ENCODE peak calls at places on chromosomes 13 and 19, in five cellular contexts. W, B, J, O and D are unnamed samples.

GRCh38 chr13:50425772-50426171 is 410.5 kb downstream of the KCNRG start:
- DNase-seq in B (peak), J (no peak), W (no peak), O (no peak), D (no peak)

GRCh38 chr13:29336356-29336755 is 259.1 kb downstream of the SLC7A1 start:
- DNase-seq in W (no peak), O (no peak), J (no peak), B (no peak), D (no peak)

GRCh38 chr19:42028304-42029216 is 34.5 kb upstream of the ATP1A3 start:
- DNase-seq in O (no peak), B (no peak), W (no peak), J (no peak), D (no peak)

GRCh38 chr13:86020350-86021002 is 221.3 kb upstream of the SLITRK6 start:
- DNase-seq in W (no peak), J (no peak), O (no peak), B (no peak), D (no peak)

GRCh38 chr13:80577951-80578670 is 237.2 kb upstream of the SPRY2 start:
- DNase-seq in B (no peak), J (no peak), O (no peak), W (peak), D (no peak)

GRCh38 chr19:34306213-34306661 is 51.9 kb downstream of the GARRE1 start:
- DNase-seq in J (no peak), O (no peak), W (no peak), B (no peak), D (no peak)

GRCh38 chr19:6105444-6105843 is 4.9 kb downstream of the RFX2 start:
- DNase-seq in W (no peak), B (no peak), O (no peak), J (no peak), D (no peak)

GRCh38 chr13:77697208-77698103 is at the start of gene SLAIN1:
- DNase-seq in O (no peak), J (peak), W (peak), B (peak), D (peak)

GRCh38 chr13:73695325-73695724 is 438.9 kb downstream of the KLF12 start:
- DNase-seq in W (no peak), O (no peak), B (no peak), J (no peak), D (no peak)

GRCh38 chr19:46571495-46571894 is 29.6 kb upstream of the CALM3 start:
- DNase-seq in O (no peak), B (peak), W (no peak), J (no peak), D (no peak)

GRCh38 chr13:52968074-52968700 is 60.4 kb upstream of the OLFM4 start:
- DNase-seq in B (peak), W (peak), O (peak), J (peak), D (peak)

GRCh38 chr19:38975214-38975860 is at the start of gene FBXO17:
- DNase-seq in B (no peak), O (no peak), W (peak), J (no peak), D (peak)

DNA sequence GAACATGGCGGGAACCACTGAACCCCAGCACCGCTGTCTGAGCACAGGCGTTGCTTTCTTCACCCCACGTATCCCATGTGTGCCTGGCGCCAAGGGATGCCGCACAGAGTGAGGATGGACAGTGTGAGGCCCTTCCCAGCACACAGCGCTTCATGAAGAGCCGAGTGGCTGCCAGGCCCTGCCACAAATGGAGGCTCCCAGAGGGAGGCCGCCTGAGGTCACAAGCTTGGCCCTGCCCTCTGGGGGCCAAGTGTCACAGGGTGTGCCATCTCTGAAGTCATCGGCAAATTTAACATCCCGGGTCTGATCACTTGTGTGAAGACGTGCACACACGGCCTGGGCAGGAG is 24.4 kb downstream of the MPND start:
- DNase-seq in J (no peak), O (no peak), W (no peak), B (no peak), D (no peak)
- TF ChIP-seq CTCF in J (no peak), O (no peak), W (no peak), B (no peak), D (no peak)

GRCh38 chr19:4266253-4267000 is 12.6 kb upstream of the SHD start:
- DNase-seq in O (no peak), W (no peak), J (no peak), B (no peak), D (no peak)

GRCh38 chr19:4267101-4267900 is 11.8 kb upstream of the SHD start:
- DNase-seq in B (peak), J (peak), O (no peak), W (peak), D (peak)

GRCh38 chr19:4267901-4268815 is 10.9 kb upstream of the SHD start:
- DNase-seq in B (no peak), J (no peak), O (no peak), W (no peak), D (no peak)

GRCh38 chr19:4272894-4273293 is 6.2 kb upstream of the SHD start:
- DNase-seq in O (no peak), B (no peak), W (no peak), J (no peak), D (no peak)

DNA sequence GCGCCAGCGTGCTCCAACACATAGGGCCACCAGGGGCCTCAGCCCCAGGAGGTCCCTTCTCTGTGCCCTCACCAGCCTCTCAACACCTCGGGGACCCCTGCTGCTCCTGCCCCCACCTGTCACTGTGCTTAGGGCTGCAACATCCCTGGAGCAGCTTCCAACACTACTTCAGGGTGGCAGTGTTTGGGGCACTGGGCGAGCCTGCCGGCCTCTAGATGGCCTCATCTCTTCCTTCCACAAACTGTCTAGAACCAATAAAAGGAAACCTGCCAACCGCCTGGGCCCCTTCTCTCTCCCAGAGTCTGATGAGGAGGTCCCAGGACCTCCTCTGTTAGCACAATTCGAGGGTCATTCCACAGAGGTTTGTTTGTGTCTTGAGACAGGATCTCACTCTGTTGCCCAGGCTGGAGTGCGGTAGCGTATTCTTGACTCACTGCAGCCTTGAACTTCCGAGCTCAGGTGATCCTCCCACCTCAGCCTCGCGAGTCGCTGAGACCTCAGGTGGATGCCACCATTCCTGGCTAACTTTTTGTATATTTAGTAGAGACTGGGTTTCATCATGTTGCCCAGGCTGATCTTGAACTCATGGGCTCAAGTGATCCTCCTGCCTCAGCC is 10.1 kb upstream of the SHD start:
- DNase-seq in B (no peak), O (no peak), W (no peak), J (no peak), D (no peak)
- TF ChIP-seq CTCF in B (no peak), O (no peak), W (no peak), J (no peak), D (no peak)

DNA sequence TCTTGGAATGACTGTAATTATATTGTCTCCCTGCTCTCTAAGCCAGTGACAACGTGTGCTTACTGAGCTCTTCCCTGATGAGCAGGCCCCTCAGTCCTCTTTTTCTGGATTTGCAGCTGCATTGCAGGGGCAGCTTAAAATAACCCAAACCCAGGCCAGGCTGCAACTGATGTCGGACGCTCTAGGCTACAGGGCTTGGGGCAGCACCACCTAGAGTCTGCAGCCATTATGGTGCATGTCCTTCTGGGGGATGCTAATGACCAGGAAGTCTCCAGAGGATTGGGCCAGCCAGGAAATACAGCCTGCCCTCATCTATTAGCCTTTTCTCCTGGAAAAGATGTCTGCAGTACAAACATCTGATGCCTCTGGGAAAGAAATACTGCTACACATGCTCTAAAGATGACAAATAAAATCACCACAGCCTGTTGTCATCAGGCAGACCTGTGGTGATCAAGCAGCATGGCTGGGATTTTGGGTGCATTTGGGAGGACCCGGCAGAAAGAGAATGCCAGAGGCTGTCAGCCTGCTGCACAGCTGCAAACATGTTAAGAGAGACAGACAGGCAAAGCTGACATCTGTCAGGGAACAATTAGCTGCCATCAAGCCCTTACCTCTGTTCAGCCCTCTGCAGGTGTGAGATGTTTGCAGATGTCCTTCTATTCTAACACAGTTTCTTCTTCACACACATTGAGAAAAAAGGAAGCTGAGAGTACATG is 51.8 kb downstream of the CCDC70 start:
- DNase-seq in B (no peak), W (no peak), J (no peak), O (no peak), D (no peak)
- TF ChIP-seq CTCF in B (no peak), W (no peak), J (no peak), O (no peak), D (no peak)

DNA sequence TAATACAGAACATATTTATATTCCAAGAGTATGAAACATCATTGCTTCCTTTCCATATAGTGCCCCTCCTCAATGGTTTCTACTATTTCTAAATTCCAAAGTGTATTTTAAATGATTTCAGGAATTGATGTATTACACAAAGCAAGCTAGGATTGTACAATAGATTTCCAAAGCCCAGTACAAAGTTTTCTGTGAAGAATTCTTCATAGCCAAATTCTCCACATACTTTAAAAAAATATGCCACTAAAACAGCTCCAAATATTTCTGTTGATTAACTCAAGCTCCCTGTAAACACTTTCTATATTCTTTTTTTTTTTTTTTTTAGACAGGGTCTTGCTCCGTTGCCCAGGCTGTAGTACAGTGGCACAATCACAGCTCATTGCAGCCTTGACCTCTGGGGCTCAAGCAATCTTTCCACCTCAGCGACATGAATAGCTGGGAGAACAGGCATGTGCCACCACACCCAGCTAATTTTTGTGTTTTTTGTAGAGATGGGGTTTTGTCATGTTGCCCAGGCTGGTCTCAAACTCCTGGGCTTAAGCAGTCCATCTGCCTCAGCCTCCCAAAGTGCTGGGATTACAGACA is 50.6 kb downstream of the ELF1 start:
- DNase-seq in W (no peak), O (no peak), J (no peak), B (no peak), D (no peak)
- TF ChIP-seq CTCF in W (no peak), O (no peak), J (no peak), B (no peak), D (no peak)

DNA sequence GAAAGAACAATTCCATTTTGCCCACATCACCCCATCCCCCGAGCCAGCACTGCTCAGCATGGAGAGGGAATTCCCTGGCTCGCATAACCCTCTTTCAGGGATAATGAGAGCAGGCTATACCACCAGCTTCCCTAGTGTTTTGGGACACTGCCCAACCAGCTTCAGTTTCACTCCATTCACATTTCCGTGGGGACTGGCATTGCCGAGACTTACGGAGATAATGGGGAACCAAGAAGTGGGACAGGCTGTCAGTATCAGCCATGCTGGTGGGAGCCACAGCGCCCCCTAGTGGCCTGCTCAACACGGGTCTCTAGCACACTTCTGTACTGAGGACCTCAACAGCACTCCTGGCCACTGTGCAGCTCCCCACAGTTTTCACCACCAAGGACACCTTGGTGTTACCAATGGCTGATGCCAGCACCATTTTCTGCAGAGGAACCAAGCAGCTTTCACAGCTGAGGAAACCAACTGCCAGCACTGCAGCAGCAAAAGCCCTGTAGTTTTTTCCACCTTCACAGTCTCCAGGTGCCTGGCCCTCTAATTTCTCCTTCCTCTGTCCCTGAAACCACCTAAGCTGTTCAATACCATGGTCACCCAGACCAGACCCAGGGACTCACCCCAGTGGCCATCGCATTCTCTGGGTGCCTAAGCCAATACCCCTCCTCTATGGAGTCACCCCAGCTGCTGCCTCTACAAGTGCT is 23.7 kb downstream of the SLC6A16 start:
- DNase-seq in B (peak), J (peak), O (peak), W (peak), D (peak)
- TF ChIP-seq CTCF in B (peak), J (peak), O (peak), W (peak), D (peak)

DNA sequence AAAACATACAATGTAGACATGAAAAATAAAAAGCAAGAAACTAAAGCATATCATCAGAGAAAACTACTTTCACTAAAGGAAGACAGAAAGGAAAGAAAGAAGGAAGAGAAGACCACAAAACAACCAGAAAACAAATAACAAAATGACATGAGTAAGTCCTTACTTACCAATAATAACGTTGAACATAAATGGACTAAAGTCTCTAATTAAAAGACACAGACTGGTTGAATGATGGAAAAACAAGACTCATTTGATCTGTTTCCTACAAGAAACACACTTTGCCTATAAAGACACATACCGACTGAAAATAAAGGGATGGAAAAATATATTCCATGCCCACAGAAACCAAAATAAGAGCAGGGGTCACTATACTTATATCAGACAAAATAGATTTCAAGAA is 46.0 kb downstream of the RB1 start:
- DNase-seq in O (no peak), B (no peak), W (no peak), J (no peak), D (no peak)
- TF ChIP-seq CTCF in O (no peak), B (no peak), W (no peak), J (no peak), D (no peak)

DNA sequence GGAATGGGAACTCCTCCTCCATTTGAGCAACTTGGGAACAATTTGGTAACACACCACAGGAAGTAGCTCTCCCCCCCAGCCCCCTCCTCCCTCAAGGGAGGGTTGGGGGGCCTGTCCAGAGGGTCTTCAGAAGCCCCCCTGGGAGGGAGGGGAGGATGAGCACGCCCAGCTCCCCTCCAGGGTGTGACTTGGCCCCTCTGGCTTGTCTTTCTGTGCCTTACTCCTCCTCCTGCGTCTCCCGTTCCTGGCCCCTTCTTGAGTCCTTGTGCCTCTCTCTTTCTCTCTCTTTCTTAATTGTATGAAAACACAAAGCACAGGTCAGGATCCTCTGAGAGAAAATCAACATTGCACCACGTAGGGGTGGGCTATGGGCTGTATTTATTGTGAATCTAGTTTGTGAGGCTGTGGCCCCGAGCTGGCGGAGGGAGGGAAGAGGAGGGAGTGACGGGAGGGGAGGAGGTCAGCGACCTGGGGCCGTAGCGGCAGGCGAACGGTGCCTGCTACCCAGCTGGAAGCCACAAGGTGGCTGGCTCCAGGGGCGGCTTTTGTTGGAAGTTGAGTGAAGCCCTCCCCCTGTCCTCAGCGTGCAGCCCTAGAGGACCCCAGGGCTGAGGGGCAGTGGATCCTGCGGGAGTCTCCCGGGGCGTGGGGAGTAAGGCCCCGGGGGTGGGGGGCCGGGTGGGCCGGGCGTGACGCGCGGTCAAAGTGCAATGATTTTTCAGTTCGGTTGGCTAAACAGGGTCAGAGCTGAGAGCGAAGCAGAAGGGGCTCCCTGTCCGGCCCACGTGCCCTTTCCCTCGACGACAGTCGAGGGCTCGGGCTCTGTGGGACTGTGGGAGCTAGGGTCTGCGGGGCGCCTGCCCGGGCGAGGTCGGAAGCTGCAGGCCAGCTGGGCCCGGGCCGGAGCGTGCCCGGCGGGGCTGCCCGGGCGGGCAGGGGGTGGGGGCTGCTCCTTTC is 6.4 kb downstream of the LYL1 start:
- DNase-seq in J (no peak), W (peak), B (no peak), O (no peak), D (no peak)
- TF ChIP-seq CTCF in J (no peak), W (no peak), B (peak), O (no peak), D (no peak)

GRCh38 chr13:108950333-108951010 is 321.1 kb downstream of the MYO16 start:
- DNase-seq in W (no peak), J (no peak), O (no peak), B (no peak), D (no peak)

GRCh38 chr13:108943842-108944241 is 314.4 kb downstream of the MYO16 start:
- DNase-seq in O (no peak), B (no peak), W (no peak), J (no peak), D (no peak)

GRCh38 chr13:108948269-108948671 is 318.9 kb downstream of the MYO16 start:
- DNase-seq in J (no peak), O (no peak), W (no peak), B (no peak), D (no peak)

GRCh38 chr13:108944760-108945159 is 315.3 kb downstream of the MYO16 start:
- DNase-seq in W (no peak), J (no peak), B (no peak), O (peak), D (no peak)

GRCh38 chr13:108947551-108948030 is 318.2 kb downstream of the MYO16 start:
- DNase-seq in O (peak), J (no peak), W (no peak), B (no peak), D (no peak)
- TF ChIP-seq CTCF in O (no peak), J (no peak), W (no peak), B (no peak), D (no peak)